ENCODE peak calls at places on chromosome 6, in seven cellular contexts. F, T, Z, C, U, Q and V are unnamed samples.
A peak's percentile ranks its signal among the peaks of the same experiment; 100 is the strongest.

GRCh38 chr6:35850209-35850608 is 45.1 kb downstream of the LHFPL5 start:
- DNase-seq in F (no peak), T (no peak), Z (no peak), C (no peak), U (no peak), Q (no peak), V (no peak)

GRCh38 chr6:1802495-1803395 is 193.0 kb downstream of the FOXC1 start:
- DNase-seq in F (no peak), T (no peak), Z (no peak), C (no peak), U (no peak), Q (no peak), V (no peak)

GRCh38 chr6:11197175-11197535 is 35.3 kb downstream of the NEDD9 start:
- DNase-seq in F (peak; percentile 70), T (no peak), Z (peak; percentile 95), C (peak; percentile 91), U (peak; percentile 69), Q (peak; percentile 79), V (no peak)

GRCh38 chr6:168666751-168667427 is 225.9 kb downstream of the SMOC2 start:
- DNase-seq in F (no peak), T (no peak), Z (no peak), C (no peak), U (no peak), Q (no peak), V (no peak)

GRCh38 chr6:37435816-37436215 is 2.8 kb downstream of the CMTR1 start:
- DNase-seq in F (no peak), T (no peak), Z (no peak), C (peak; percentile 27), U (no peak), Q (no peak), V (no peak)

GRCh38 chr6:3209114-3210023 is 18.1 kb downstream of the TUBB2B start:
- DNase-seq in F (peak; percentile 97), T (no peak), Z (peak; percentile 89), C (peak; percentile 98), U (peak; percentile 98), Q (no peak), V (peak; percentile 99)

GRCh38 chr6:134758616-134759015 is 191.3 kb downstream of the ALDH8A1 start:
- DNase-seq in F (no peak), T (no peak), Z (no peak), C (no peak), U (no peak), Q (no peak), V (no peak)

GRCh38 chr6:39021779-39022178 is 26.8 kb upstream of the GLP1R start:
- DNase-seq in F (no peak), T (no peak), Z (no peak), C (no peak), U (no peak), Q (no peak), V (no peak)

GRCh38 chr6:161985911-161986310 is 712.0 kb upstream of the AGPAT4 start:
- DNase-seq in F (no peak), T (no peak), Z (no peak), C (no peak), U (no peak), Q (no peak), V (no peak)

GRCh38 chr6:118611334-118611733 is 40.1 kb downstream of the CEP85L start:
- DNase-seq in F (no peak), T (no peak), Z (no peak), C (no peak), U (no peak), Q (no peak), V (no peak)

GRCh38 chr6:131733376-131734016 is 22.7 kb upstream of the CTAGE9 start:
- DNase-seq in F (peak; percentile 89), T (no peak), Z (no peak), C (peak; percentile 94), U (peak; percentile 25), Q (peak; percentile 34), V (peak; percentile 56)

GRCh38 chr6:110529355-110529754 is 52.9 kb upstream of the SLC22A16 start:
- DNase-seq in F (no peak), T (no peak), Z (no peak), C (peak; percentile 87), U (peak; percentile 88), Q (peak; percentile 64), V (peak; percentile 67)

GRCh38 chr6:132936641-132937040 is 122.3 kb downstream of the RPS12 start:
- DNase-seq in F (no peak), T (no peak), Z (no peak), C (no peak), U (no peak), Q (no peak), V (no peak)

GRCh38 chr6:111171577-111172400 is 84.5 kb downstream of the SLC16A10 start:
- DNase-seq in F (no peak), T (no peak), Z (no peak), C (no peak), U (no peak), Q (no peak), V (no peak)

GRCh38 chr6:104625536-104625935 is 234.2 kb downstream of the HACE1 start:
- DNase-seq in F (peak; percentile 15), T (no peak), Z (peak; percentile 98), C (peak; percentile 95), U (peak; percentile 78), Q (peak; percentile 73), V (peak; percentile 96)

GRCh38 chr6:133326584-133326983 is 85.4 kb downstream of the EYA4 start:
- DNase-seq in F (no peak), T (no peak), Z (no peak), C (peak; percentile 21), U (no peak), Q (no peak), V (peak; percentile 3)

GRCh38 chr6:5422321-5422915 is 161.1 kb downstream of the FARS2 start:
- DNase-seq in F (no peak), T (peak; percentile 32), Z (no peak), C (peak; percentile 60), U (peak; percentile 32), Q (no peak), V (peak; percentile 53)

GRCh38 chr6:166005846-166006592 is 161.6 kb downstream of the TBXT start:
- DNase-seq in F (peak; percentile 50), T (no peak), Z (peak; percentile 87), C (peak; percentile 74), U (peak; percentile 83), Q (no peak), V (peak; percentile 65)

GRCh38 chr6:137692308-137692707 is 174.8 kb upstream of the TNFAIP3 start:
- DNase-seq in F (no peak), T (no peak), Z (no peak), C (no peak), U (no peak), Q (no peak), V (no peak)

GRCh38 chr6:24752917-24753486 is 21.7 kb upstream of the GMNN start:
- DNase-seq in F (no peak), T (no peak), Z (no peak), C (no peak), U (peak; percentile 26), Q (no peak), V (no peak)

GRCh38 chr6:11053307-11053706 is 9.2 kb upstream of the ELOVL2 start:
- DNase-seq in F (no peak), T (no peak), Z (no peak), C (no peak), U (no peak), Q (no peak), V (no peak)

GRCh38 chr6:109411034-109411433 is 28.8 kb upstream of the CD164 start:
- DNase-seq in F (no peak), T (no peak), Z (no peak), C (no peak), U (peak; percentile 42), Q (no peak), V (peak; percentile 61)